ENCODE peak calls at places on chromosomes 16 and 17, in eight cellular contexts. A is IMR-90; P is colonic mucosa; S is A549; H is cardiac muscle cell; J is heart right ventricle; M is CD8-positive, alpha-beta T cell; W is cardiac fibroblast. Q is an unnamed sample.

GRCh38 chr16:81873843-81874752 is 95.0 kb downstream of the PLCG2 start:
- DNase-seq in S (peak; percentile 72), W (peak; percentile 61), J (peak; percentile 35), A (peak; percentile 24), P (peak; percentile 51), M (peak; percentile 48), H (peak; percentile 75), Q (peak; percentile 71)

GRCh38 chr17:6482105-6482455 is 37.8 kb downstream of the PIMREG start:
- DNase-seq in S (no peak), J (no peak), P (no peak), W (no peak), M (no peak), A (no peak), H (no peak), Q (no peak)

GRCh38 chr17:77471984-77472836 is 331.4 kb downstream of the SEC14L1 start:
- DNase-seq in W (peak; percentile 68), M (no peak), S (no peak), P (no peak), A (peak; percentile 64), J (peak; percentile 27), H (peak; percentile 94), Q (peak; percentile 45)

GRCh38 chr17:46851029-46851741 is at the start of gene WNT9B:
- DNase-seq in S (peak; percentile 54), P (peak; percentile 78), M (peak; percentile 30), J (no peak), A (no peak), H (peak; percentile 79), W (no peak), Q (peak; percentile 20)

GRCh38 chr17:1829189-1829578 is 518 bp downstream of the SMYD4 start:
- DNase-seq in W (peak; percentile 30), J (no peak), S (no peak), H (no peak), P (peak; percentile 63), M (peak; percentile 5), A (no peak), Q (peak; percentile 28)

GRCh38 chr16:63625141-63625540 is 1496.7 kb downstream of the CDH11 start:
- DNase-seq in M (no peak), W (peak; percentile 27), J (no peak), A (no peak), H (no peak), P (no peak), S (no peak), Q (no peak)

GRCh38 chr16:46836521-46837292 is 5.7 kb upstream of the C16orf87 start:
- DNase-seq in P (no peak), A (no peak), W (no peak), J (no peak), M (no peak), H (no peak), S (no peak), Q (no peak)

GRCh38 chr17:80203448-80204092 is 16.6 kb downstream of the SGSH start:
- DNase-seq in W (no peak), A (no peak), J (no peak), M (no peak), S (no peak), H (no peak), P (no peak), Q (no peak)

GRCh38 chr17:66492500-66493123 is 190.2 kb downstream of the PRKCA start:
- DNase-seq in W (no peak), M (no peak), S (no peak), H (no peak), J (no peak), A (no peak), P (no peak), Q (peak; percentile 27)

GRCh38 chr17:67636841-67637240 is 80.9 kb upstream of the NOL11 start:
- DNase-seq in M (no peak), A (peak; percentile 64), W (peak; percentile 22), J (no peak), S (no peak), H (no peak), P (no peak), Q (no peak)

GRCh38 chr17:55067697-55068439 is 99.3 kb downstream of the STXBP4 start:
- DNase-seq in M (no peak), A (peak; percentile 50), H (no peak), J (no peak), S (no peak), P (no peak), W (peak; percentile 51), Q (no peak)

GRCh38 chr17:52207786-52208185 is 49.3 kb upstream of the CA10 start:
- DNase-seq in A (no peak), J (no peak), H (no peak), M (no peak), W (no peak), P (no peak), S (no peak), Q (no peak)

GRCh38 chr17:80706454-80706853 is 161.8 kb downstream of the RPTOR start:
- DNase-seq in W (no peak), J (no peak), A (no peak), M (no peak), P (no peak), S (no peak), H (no peak), Q (no peak)

GRCh38 chr16:645852-646678 is 3.1 kb upstream of the WDR90 start:
- DNase-seq in P (no peak), H (no peak), S (no peak), W (no peak), J (no peak), A (no peak), M (no peak), Q (peak; percentile 91)

GRCh38 chr16:82524939-82525338 is 101.8 kb upstream of the CDH13 start:
- DNase-seq in P (no peak), S (no peak), H (no peak), A (no peak), J (no peak), M (no peak), W (no peak), Q (no peak)

GRCh38 chr16:81358860-81359259 is 44.1 kb downstream of the GAN start:
- DNase-seq in W (no peak), A (no peak), H (no peak), M (no peak), J (no peak), P (no peak), S (no peak), Q (no peak)

GRCh38 chr16:85718682-85719081 is 29.9 kb upstream of the GINS2 start:
- DNase-seq in H (peak; percentile 41), A (no peak), M (no peak), W (no peak), P (peak; percentile 40), J (no peak), S (peak; percentile 70), Q (no peak)

GRCh38 chr16:70453891-70454220 is 539 bp upstream of the FCSK start:
- DNase-seq in W (no peak), H (no peak), P (peak; percentile 55), S (peak; percentile 67), M (no peak), A (no peak), J (no peak), Q (no peak)

GRCh38 chr16:84548971-84549844 is 44.7 kb upstream of the MEAK7 start:
- DNase-seq in W (no peak), M (peak; percentile 33), P (no peak), H (no peak), A (no peak), J (no peak), S (no peak), Q (peak; percentile 36)

GRCh38 chr17:67435122-67435521 is 58.0 kb downstream of the PITPNC1 start:
- DNase-seq in A (no peak), H (no peak), W (peak; percentile 49), S (no peak), J (no peak), M (peak; percentile 67), P (no peak), Q (no peak)

GRCh38 chr16:61233718-61234117 is 802.5 kb downstream of the CDH8 start:
- DNase-seq in W (peak; percentile 1), M (no peak), S (no peak), H (no peak), J (no peak), P (no peak), A (no peak), Q (no peak)

GRCh38 chr17:61570118-61570517 is 20.9 kb downstream of the NACA2 start:
- DNase-seq in W (peak; percentile 49), P (no peak), H (no peak), M (no peak), A (peak; percentile 13), S (no peak), J (no peak), Q (no peak)

GRCh38 chr17:50589112-50589712 is 28.7 kb downstream of the CACNA1G start:
- DNase-seq in S (no peak), M (no peak), P (no peak), A (peak; percentile 3), H (no peak), W (peak; percentile 29), J (no peak), Q (peak; percentile 40)

GRCh38 chr16:27824006-27824405 is 239.5 kb downstream of the GSG1L start:
- DNase-seq in P (no peak), S (no peak), M (no peak), A (no peak), W (no peak), J (no peak), H (no peak), Q (no peak)
- TF ChIP-seq CTCF in P (no peak), S (no peak), M (no peak), A (no peak), W (no peak), J (no peak), H (no peak), Q (no peak)

GRCh38 chr16:87851141-87851587 is 18.1 kb downstream of the SLC7A5 start:
- DNase-seq in S (no peak), H (no peak), M (no peak), J (no peak), A (no peak), W (no peak), P (no peak), Q (no peak)
- TF ChIP-seq CTCF in S (no peak), H (no peak), M (no peak), J (no peak), A (no peak), W (no peak), P (no peak), Q (no peak)

DNA sequence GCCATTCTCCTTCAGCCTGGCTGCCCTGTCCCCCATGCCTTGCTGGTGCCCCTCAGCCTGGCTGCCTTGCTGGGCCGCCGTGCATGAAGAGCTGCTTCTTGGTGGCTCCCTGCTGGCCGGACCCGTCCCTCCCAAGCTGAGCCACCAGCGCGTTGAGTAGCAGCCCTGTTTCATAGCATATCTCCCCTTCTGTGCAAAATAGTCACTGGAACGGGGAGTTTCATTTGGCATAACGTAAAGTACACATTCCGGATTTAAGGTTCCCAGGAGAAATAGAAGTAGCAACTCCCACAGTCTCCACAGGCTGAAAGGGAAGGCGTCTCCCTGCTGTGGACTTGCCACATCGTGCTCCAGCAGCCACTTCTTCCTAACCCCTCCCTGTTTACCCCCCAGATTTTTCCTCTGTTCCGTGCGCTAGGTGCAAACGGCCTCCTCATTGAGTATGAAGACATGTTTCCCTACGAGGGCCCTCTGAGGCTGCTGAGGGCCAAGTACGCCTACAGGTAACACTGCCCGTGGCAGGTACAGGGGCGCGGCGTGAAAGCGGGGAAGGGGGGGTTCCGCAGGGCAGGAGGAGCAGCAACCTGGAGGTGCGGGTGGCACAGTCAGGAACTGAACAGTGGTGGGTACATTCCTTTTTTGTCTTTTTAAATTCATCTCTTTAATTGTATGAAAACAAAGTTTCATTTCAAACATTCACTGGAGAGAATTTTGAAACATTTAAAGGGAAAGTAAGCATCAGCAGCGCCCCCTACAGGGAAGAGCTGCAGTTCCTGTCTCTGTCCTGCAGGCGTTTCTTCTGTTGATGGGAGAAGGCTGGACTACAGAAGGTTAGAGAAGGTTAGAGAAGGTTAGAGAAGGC is 5.8 kb upstream of the OGFOD3 start:
- DNase-seq in M (peak; percentile 64), W (peak; percentile 72), A (peak; percentile 32), S (no peak), J (no peak), P (peak; percentile 44), H (peak; percentile 31), Q (no peak)
- TF ChIP-seq CTCF in M (peak; percentile 77), W (peak; percentile 76), A (peak; percentile 62), S (peak; percentile 44), J (peak; percentile 48), P (peak; percentile 67), H (peak; percentile 73), Q (peak; percentile 40)

GRCh38 chr16:71610936-71611871 is 14.8 kb upstream of the MARVELD3 start:
- DNase-seq in W (peak; percentile 59), S (peak; percentile 84), H (peak; percentile 83), A (peak; percentile 37), P (peak; percentile 73), J (peak; percentile 70), M (peak; percentile 84), Q (peak; percentile 75)
- TF ChIP-seq CTCF in W (peak; percentile 99), S (peak; percentile 94), H (peak; percentile 84), A (peak; percentile 85), P (peak; percentile 92), J (peak; percentile 79), M (peak; percentile 88), Q (peak; percentile 94)